ENCODE peak calls at places on chromosomes 1 and 21, in four cellular contexts. M is AG09319, A is HL-60, X is GM20000. G is an unnamed sample.

GRCh38 chr1:9559673-9560072 is 20.4 kb downstream of the SLC25A33 start:
- DNase-seq in M (no peak), A (no peak), X (no peak), G (no peak)

GRCh38 chr1:26700711-26701110 is 4.9 kb downstream of the ARID1A start:
- DNase-seq in M (no peak), A (no peak), X (no peak), G (peak; percentile 26)

GRCh38 chr21:26794597-26795397 is 50.4 kb downstream of the ADAMTS1 start:
- DNase-seq in M (no peak), A (no peak), X (no peak), G (no peak)

GRCh38 chr1:98467584-98467983 is 193.9 kb upstream of the SNX7 start:
- DNase-seq in M (no peak), A (no peak), X (no peak), G (no peak)

GRCh38 chr21:42650441-42651421 is 2.7 kb upstream of the PDE9A start:
- DNase-seq in M (no peak), A (no peak), X (no peak), G (no peak)

GRCh38 chr1:151314137-151314875 is 12.9 kb downstream of the PI4KB start:
- DNase-seq in M (peak; percentile 43), A (no peak), X (no peak), G (no peak)

GRCh38 chr1:235998812-235999211 is 66.1 kb downstream of the NID1 start:
- DNase-seq in M (no peak), A (no peak), X (peak; percentile 34), G (peak; percentile 71)

GRCh38 chr1:213714645-213715044 is 273.1 kb upstream of the PROX1 start:
- DNase-seq in M (no peak), A (no peak), X (no peak), G (no peak)

GRCh38 chr1:172909606-172910326 is 141.0 kb downstream of the TNFSF18 start:
- DNase-seq in M (peak; percentile 72), A (no peak), X (no peak), G (no peak)

GRCh38 chr1:5563861-5564577 is 428.2 kb downstream of the NPHP4 start:
- DNase-seq in M (no peak), A (no peak), X (no peak), G (no peak)

GRCh38 chr1:30757196-30757949 is at the start of gene LAPTM5:
- DNase-seq in M (no peak), A (no peak), X (no peak), G (peak; percentile 69)

GRCh38 chr1:74502432-74502831 is 10.0 kb downstream of the LRRC53 start:
- DNase-seq in M (no peak), A (no peak), X (peak; percentile 10), G (no peak)

GRCh38 chr1:235275836-235276235 is 52.1 kb downstream of the ARID4B start:
- DNase-seq in M (no peak), A (no peak), X (no peak), G (no peak)

GRCh38 chr1:153560241-153560640 is 5.4 kb downstream of the S100A2 start:
- DNase-seq in M (no peak), A (no peak), X (no peak), G (no peak)

GRCh38 chr1:222095606-222096475 is 354.0 kb upstream of the DUSP10 start:
- DNase-seq in M (no peak), A (peak; percentile 4), X (peak; percentile 63), G (peak; percentile 72)

GRCh38 chr1:67019600-67020136 is 34.3 kb downstream of the SLC35D1 start:
- DNase-seq in M (no peak), A (no peak), X (no peak), G (no peak)

GRCh38 chr1:234730542-234731370 is 120.8 kb upstream of the IRF2BP2 start:
- DNase-seq in M (no peak), A (no peak), X (peak; percentile 56), G (peak; percentile 78)

GRCh38 chr1:63621698-63622097 is 28.5 kb downstream of the PGM1 start:
- DNase-seq in M (no peak), A (no peak), X (no peak), G (no peak)

GRCh38 chr1:222529916-222530315 is 18.0 kb downstream of the HHIPL2 start:
- DNase-seq in M (no peak), A (no peak), X (no peak), G (no peak)

GRCh38 chr1:62509028-62509427 is 72.2 kb downstream of the USP1 start:
- DNase-seq in M (no peak), A (no peak), X (no peak), G (no peak)

GRCh38 chr1:147700042-147700711 is 29.9 kb upstream of the ACP6 start:
- DNase-seq in M (peak; percentile 15), A (no peak), X (peak; percentile 62), G (peak; percentile 74)

GRCh38 chr21:31781737-31782136 is 49.8 kb upstream of the SCAF4 start:
- DNase-seq in M (peak; percentile 2), A (no peak), X (no peak), G (no peak)

GRCh38 chr1:5949074-5949760 is 43.0 kb downstream of the NPHP4 start:
- DNase-seq in M (no peak), A (no peak), X (no peak), G (no peak)

GRCh38 chr1:240306673-240307072 is 215.0 kb downstream of the FMN2 start:
- DNase-seq in M (no peak), A (no peak), X (no peak), G (no peak)

GRCh38 chr1:54307305-54307704 is 98.9 kb downstream of the SSBP3 start:
- DNase-seq in M (no peak), A (no peak), X (no peak), G (no peak)

GRCh38 chr1:54311506-54311905 is 94.7 kb downstream of the SSBP3 start:
- DNase-seq in M (no peak), A (no peak), X (no peak), G (no peak)

GRCh38 chr1:54312874-54313316 is 93.3 kb downstream of the SSBP3 start:
- DNase-seq in M (peak; percentile 78), A (no peak), X (no peak), G (peak; percentile 31)

GRCh38 chr1:54309631-54310366 is 96.4 kb downstream of the SSBP3 start:
- DNase-seq in M (no peak), A (no peak), X (no peak), G (no peak)

DNA sequence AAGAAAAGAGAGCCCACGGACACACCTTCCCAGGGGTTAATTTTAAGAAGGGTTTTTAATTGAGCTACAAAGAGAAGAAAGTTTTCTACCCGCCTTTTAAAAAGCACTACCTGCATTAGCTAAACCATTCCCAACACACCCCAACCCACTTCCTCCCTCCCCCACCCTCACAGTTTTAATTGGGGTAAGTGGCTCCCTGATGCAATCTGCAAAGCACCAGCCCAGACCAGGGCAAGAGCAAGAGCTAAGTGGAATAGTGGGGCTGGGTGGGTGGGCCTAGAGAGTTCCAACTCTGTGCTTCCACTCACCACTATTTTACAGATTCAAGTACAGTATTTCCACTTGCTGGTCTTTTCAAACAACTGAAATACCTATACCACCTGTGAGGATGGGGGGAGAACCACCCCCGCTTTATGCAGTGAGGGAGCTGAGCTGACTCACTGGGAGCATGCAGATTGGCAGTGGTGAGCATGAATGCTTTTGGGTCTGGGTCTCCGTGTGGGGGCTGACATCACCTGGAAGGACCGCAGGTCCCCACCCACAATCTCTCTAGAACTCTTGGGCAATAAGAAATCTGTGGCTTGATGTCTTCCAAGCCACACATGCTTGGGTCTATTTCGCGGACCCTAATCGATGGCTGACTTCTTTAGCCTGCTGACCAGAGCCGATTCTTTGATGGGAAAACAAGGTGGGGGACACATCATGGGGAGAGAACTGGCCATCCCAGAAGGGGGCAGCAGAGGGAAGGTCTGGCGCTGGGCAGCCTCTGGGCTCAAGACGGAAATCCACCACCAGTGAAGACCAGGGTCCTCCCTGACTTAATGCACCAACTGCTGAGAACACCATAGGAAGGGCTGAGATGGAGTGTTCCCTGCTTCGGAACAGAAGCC is 95.5 kb downstream of the SSBP3 start:
- DNase-seq in M (no peak), A (no peak), X (peak; percentile 48), G (peak; percentile 62)
- TF ChIP-seq CTCF in M (peak; percentile 49), A (peak; percentile 14), X (no peak), G (peak; percentile 3)

GRCh38 chr1:42368096-42368795 is 12.3 kb upstream of the RIMKLA start:
- DNase-seq in M (no peak), A (no peak), X (no peak), G (no peak)
- TF ChIP-seq CTCF in M (no peak), A (no peak), X (no peak), G (no peak)

DNA sequence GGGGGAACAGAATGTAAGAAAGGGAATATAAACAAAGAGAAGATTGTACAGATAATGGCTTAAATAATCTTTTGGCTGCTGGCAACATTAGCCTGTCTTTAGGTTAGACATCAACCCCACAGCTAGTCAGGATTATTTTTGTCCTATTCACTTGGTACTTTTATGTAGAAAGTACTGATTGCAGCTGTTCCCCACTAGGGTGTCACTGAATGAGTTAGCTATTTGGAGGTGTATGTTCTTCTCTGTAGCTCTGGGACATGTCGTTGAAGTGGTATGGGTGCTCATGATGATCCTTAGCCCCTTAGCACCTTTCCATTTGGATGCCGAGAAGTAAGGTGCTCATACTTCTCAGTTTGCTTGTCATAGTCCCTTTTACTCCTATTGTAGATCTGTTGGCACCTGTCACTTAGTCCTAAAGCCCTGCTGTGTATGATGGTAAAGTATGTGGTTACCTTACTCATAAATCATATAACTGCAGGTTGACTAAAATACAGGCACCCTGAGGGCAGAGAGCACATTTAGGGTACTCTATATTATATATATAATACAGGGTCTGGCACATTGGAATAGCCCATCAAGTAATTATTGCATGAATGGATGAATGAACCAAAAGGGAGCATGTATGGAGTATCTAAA is 64.6 kb downstream of the USP25 start:
- DNase-seq in M (no peak), A (no peak), X (no peak), G (no peak)
- TF ChIP-seq CTCF in M (no peak), A (no peak), X (no peak), G (no peak)

GRCh38 chr1:69246721-69247120 is 321.0 kb upstream of the LRRC7 start:
- DNase-seq in M (no peak), A (no peak), X (no peak), G (no peak)
- TF ChIP-seq CTCF in M (no peak), A (no peak), X (no peak), G (no peak)

DNA sequence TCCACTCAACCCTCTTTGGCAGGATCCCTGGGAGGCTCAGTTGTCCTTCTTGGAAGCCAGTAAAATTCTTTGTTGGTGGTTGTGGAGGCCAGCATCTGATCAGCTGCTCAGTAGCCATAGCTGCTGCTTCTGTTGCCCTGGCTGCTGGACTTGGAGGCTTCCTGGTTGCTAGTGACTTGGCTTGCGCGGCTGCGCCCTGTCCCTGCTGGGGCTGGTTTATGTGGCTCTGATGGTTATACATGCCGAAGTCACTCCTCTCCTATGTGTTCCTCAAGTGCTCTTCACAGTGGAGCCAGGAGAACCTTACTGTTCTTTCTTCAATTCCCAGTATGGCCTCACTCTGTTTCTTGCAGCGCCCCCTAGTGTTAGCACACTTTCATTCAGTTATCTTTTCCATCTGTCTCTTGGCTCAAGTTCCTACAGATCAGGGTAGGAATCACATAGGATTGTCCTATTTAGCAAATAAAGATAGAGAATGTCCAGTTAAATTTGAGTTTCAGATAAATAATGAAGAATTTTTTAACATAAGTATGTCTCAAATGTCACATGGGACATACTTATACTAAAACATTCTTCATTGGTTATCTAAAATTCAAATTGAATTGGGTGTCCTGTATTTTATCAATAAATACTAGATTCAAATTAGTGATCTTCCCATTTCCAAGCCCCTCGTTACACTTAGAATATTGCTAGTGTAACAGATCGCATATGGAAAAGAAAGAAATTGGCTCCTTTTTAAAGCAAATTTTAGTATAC is 176.5 kb downstream of the TGFB2 start:
- DNase-seq in M (no peak), A (peak; percentile 13), X (peak; percentile 41), G (peak; percentile 67)
- TF ChIP-seq CTCF in M (peak; percentile 40), A (peak; percentile 49), X (peak; percentile 48), G (peak; percentile 83)

GRCh38 chr1:58781541-58782307 is 2.1 kb downstream of the JUN start:
- DNase-seq in M (no peak), A (peak; percentile 48), X (peak; percentile 47), G (peak; percentile 46)
- TF ChIP-seq CTCF in M (peak; percentile 33), A (peak; percentile 1), X (no peak), G (peak; percentile 27)

GRCh38 chr1:174142836-174143235 is 16.5 kb upstream of the RABGAP1L start:
- DNase-seq in M (no peak), A (no peak), X (no peak), G (no peak)
- TF ChIP-seq CTCF in M (no peak), A (no peak), X (no peak), G (no peak)